ENCODE peak calls at places on chromosomes 11 and 22, in five cellular contexts. O is fibroblast of villous mesenchyme; B is H7; X is WTC11; V is naive thymus-derived CD8-positive, alpha-beta T cell. T is an unnamed sample.
A peak's percentile ranks its signal among the peaks of the same experiment; 100 is the strongest.

GRCh38 chr11:112841719-112842118 is 119.5 kb upstream of the NCAM1 start:
- DNase-seq in O (no peak), B (no peak), V (no peak), X (no peak), T (no peak)

GRCh38 chr22:37267128-37267587 is 15.2 kb upstream of the CYTH4 start:
- DNase-seq in X (peak; percentile 86), B (peak; percentile 96), V (peak; percentile 76), O (peak; percentile 36), T (peak; percentile 91)

GRCh38 chr11:88064097-88064705 is 111.0 kb downstream of the RAB38 start:
- DNase-seq in X (no peak), O (no peak), B (no peak), V (no peak), T (no peak)

GRCh38 chr11:120499859-120500258 is 11.7 kb upstream of the GRIK4 start:
- DNase-seq in V (no peak), X (no peak), O (no peak), B (no peak), T (no peak)

GRCh38 chr11:85595285-85595884 is 31.8 kb downstream of the DLG2 start:
- DNase-seq in V (peak; percentile 59), O (peak; percentile 62), X (no peak), B (peak; percentile 5), T (no peak)

GRCh38 chr11:19774817-19775600 is 62.4 kb downstream of the NAV2 start:
- DNase-seq in O (no peak), X (no peak), V (no peak), B (no peak), T (no peak)

GRCh38 chr11:127962416-127962815 is 624.9 kb downstream of the ETS1 start:
- DNase-seq in O (no peak), V (no peak), B (no peak), X (no peak), T (no peak)

GRCh38 chr11:35088226-35088625 is 50.7 kb upstream of the CD44 start:
- DNase-seq in X (no peak), O (no peak), B (no peak), V (no peak), T (no peak)

GRCh38 chr11:102810943-102811528 is 13.1 kb upstream of the MMP1 start:
- DNase-seq in O (no peak), V (no peak), B (peak; percentile 31), X (no peak), T (no peak)

GRCh38 chr11:95682552-95682951 is 107.0 kb downstream of the FAM76B start:
- DNase-seq in B (no peak), V (no peak), X (no peak), O (no peak), T (no peak)

GRCh38 chr22:44658371-44658953 is 43.5 kb upstream of the PRR5 start:
- DNase-seq in O (peak; percentile 69), B (peak; percentile 65), V (no peak), X (no peak), T (peak; percentile 71)

GRCh38 chr22:16824718-16825687 is at the start of gene XKR3:
- DNase-seq in V (no peak), B (no peak), X (no peak), O (no peak), T (peak; percentile 47)

GRCh38 chr22:32987081-32987631 is 71.0 kb downstream of the SYN3 start:
- DNase-seq in O (no peak), X (peak; percentile 62), B (peak; percentile 55), V (no peak), T (peak; percentile 79)

GRCh38 chr11:16280256-16280682 is 76.1 kb downstream of the SOX6 start:
- DNase-seq in O (no peak), B (no peak), X (no peak), V (no peak), T (no peak)

GRCh38 chr11:68430384-68430783 is 30.2 kb upstream of the PPP6R3 start:
- DNase-seq in O (no peak), V (no peak), X (no peak), B (no peak), T (no peak)